ENCODE peak calls at places on chromosomes 4 and X, in ten cellular contexts. T is BE2C, X is neural progenitor cell, D is retinal pigment epithelial cell, Y is heart right ventricle, K is brain microvascular endothelial cell, G is OCI-LY7, P is heart left ventricle, J is fibroblast of pulmonary artery, F is GM06990. H is an unnamed sample.

GRCh38 chr4:3634281-3635089 is 102.3 kb upstream of the LRPAP1 start:
- DNase-seq in T (no peak), X (no peak), D (no peak), Y (no peak), K (no peak), G (no peak), P (peak; percentile 23), J (no peak), F (no peak), H (no peak)

GRCh38 chrX:38095971-38096529 is 89.7 kb downstream of the SYTL5 start:
- DNase-seq in T (no peak), X (no peak), D (no peak), Y (no peak), K (peak; percentile 5), G (no peak), P (no peak), J (peak; percentile 31), F (no peak), H (no peak)

GRCh38 chrX:19577181-19577810 is 62.0 kb upstream of the MAP3K15 start:
- DNase-seq in T (no peak), X (no peak), D (no peak), Y (no peak), K (no peak), G (no peak), P (no peak), J (no peak), F (no peak), H (no peak)

GRCh38 chr4:142913461-142914030 is 67.4 kb upstream of the INPP4B start:
- DNase-seq in T (no peak), X (no peak), D (no peak), Y (no peak), K (no peak), G (no peak), P (no peak), J (no peak), F (no peak), H (no peak)

GRCh38 chrX:12890467-12890866 is 16.0 kb upstream of the TLR8 start:
- DNase-seq in T (no peak), X (no peak), D (no peak), Y (no peak), K (no peak), G (peak; percentile 58), P (no peak), J (peak; percentile 39), F (peak; percentile 66), H (no peak)

GRCh38 chrX:16113978-16114554 is 9.3 kb upstream of the GRPR start:
- DNase-seq in T (no peak), X (no peak), D (no peak), Y (no peak), K (no peak), G (peak; percentile 42), P (no peak), J (no peak), F (peak; percentile 30), H (peak; percentile 6)

GRCh38 chrX:149495573-149496071 is 9.5 kb downstream of the IDS start:
- DNase-seq in T (no peak), X (no peak), D (no peak), Y (no peak), K (peak; percentile 77), G (no peak), P (peak; percentile 50), J (peak; percentile 51), F (no peak), H (no peak)

GRCh38 chr4:143186634-143187033 is 1.9 kb downstream of the USP38 start:
- DNase-seq in T (no peak), X (peak; percentile 6), D (no peak), Y (no peak), K (no peak), G (peak; percentile 47), P (no peak), J (peak; percentile 12), F (no peak), H (peak; percentile 13)

GRCh38 chr4:123116412-123116811 is 194.0 kb upstream of the NUDT6 start:
- DNase-seq in T (no peak), X (no peak), D (no peak), Y (no peak), K (no peak), G (no peak), P (no peak), J (peak; percentile 55), F (no peak), H (no peak)

GRCh38 chrX:130836447-130836846 is 66.6 kb downstream of the ENOX2 start:
- DNase-seq in T (no peak), X (no peak), D (no peak), Y (no peak), K (peak; percentile 14), G (peak; percentile 41), P (no peak), J (peak; percentile 15), F (no peak), H (peak; percentile 13)

GRCh38 chrX:140439455-140439854 is 65.4 kb downstream of the SOX3 start:
- DNase-seq in T (no peak), X (peak; percentile 92), D (no peak), Y (peak; percentile 12), K (no peak), G (no peak), P (peak; percentile 34), J (no peak), F (no peak), H (peak; percentile 28)

GRCh38 chr4:54005475-54005874 is 58.9 kb downstream of the CHIC2 start:
- DNase-seq in T (no peak), X (no peak), D (no peak), Y (no peak), K (no peak), G (no peak), P (no peak), J (peak; percentile 47), F (no peak), H (peak; percentile 63)

GRCh38 chr4:25919676-25920075 is 5.7 kb downstream of the SMIM20 start:
- DNase-seq in T (no peak), X (no peak), D (no peak), Y (no peak), K (no peak), G (no peak), P (no peak), J (no peak), F (no peak), H (no peak)

GRCh38 chrX:110006826-110007375 is 4.0 kb downstream of the TMEM164 start:
- DNase-seq in T (no peak), X (no peak), D (no peak), Y (no peak), K (no peak), G (no peak), P (no peak), J (peak; percentile 26), F (no peak), H (peak; percentile 26)

GRCh38 chrX:9816094-9816700 is 30.0 kb downstream of the SHROOM2 start:
- DNase-seq in T (no peak), X (no peak), D (no peak), Y (no peak), K (peak; percentile 45), G (no peak), P (no peak), J (no peak), F (no peak), H (no peak)

GRCh38 chrX:153642655-153643430 is 4.2 kb upstream of the DUSP9 start:
- DNase-seq in T (no peak), X (no peak), D (no peak), Y (no peak), K (no peak), G (no peak), P (peak; percentile 17), J (no peak), F (no peak), H (no peak)

GRCh38 chr4:7358100-7358735 is 76.5 kb downstream of the PSAPL1 start:
- DNase-seq in T (no peak), X (no peak), D (peak; percentile 94), Y (peak; percentile 43), K (peak; percentile 84), G (no peak), P (peak; percentile 80), J (peak; percentile 68), F (no peak), H (no peak)

GRCh38 chr4:3201718-3202702 is 46.9 kb upstream of the MSANTD1 start:
- DNase-seq in T (no peak), X (no peak), D (peak; percentile 9), Y (no peak), K (peak; percentile 84), G (peak; percentile 61), P (no peak), J (no peak), F (peak; percentile 33), H (no peak)

DNA sequence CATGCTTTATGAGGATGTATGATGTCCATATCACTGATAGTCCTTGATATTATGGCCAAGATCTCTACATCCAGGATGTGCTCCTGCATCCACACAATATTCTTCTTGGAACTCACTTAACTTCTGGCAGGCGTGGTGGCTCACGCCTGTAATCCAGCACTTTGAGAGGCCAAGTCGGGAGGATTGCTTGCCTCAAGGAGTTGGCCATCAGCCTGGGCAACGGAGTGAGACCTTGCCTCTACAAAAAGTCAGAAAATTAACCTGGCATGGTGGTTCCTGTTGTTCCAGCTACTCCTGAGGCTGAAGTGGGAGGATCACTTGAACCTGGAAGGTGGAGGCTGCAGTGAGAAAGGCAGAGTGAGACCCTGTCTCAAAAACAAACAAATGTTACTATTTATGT is 2.3 kb upstream of the HNRNPD start:
- DNase-seq in T (no peak), X (no peak), D (no peak), Y (no peak), K (no peak), G (no peak), P (no peak), J (no peak), F (no peak), H (no peak)
- H3K4me3 ChIP-seq in T (peak overlapping the region; percentile 95), X (peak overlapping the region; percentile 95), D (no peak overlapping the region), Y (no peak overlapping the region), K (no peak overlapping the region), G (peak overlapping the region; percentile 99), P (no peak overlapping the region), J (peak overlapping the region; percentile 98), F (no peak overlapping the region), H (no peak overlapping the region)

GRCh38 chr4:1192493-1193205 is 20.3 kb upstream of the SPON2 start:
- DNase-seq in T (no peak), X (peak; percentile 28), D (no peak), Y (peak; percentile 41), K (no peak), G (no peak), P (peak; percentile 54), J (no peak), F (peak; percentile 3), H (no peak)
- H3K4me3 ChIP-seq in T (no peak overlapping the region), X (no peak overlapping the region), D (no peak overlapping the region), Y (peak overlapping the region; percentile 2), K (no peak overlapping the region), G (no peak overlapping the region), P (no peak overlapping the region), J (no peak overlapping the region), F (no peak overlapping the region), H (no peak overlapping the region)

GRCh38 chrX:74922922-74923321 is 2.3 kb downstream of the NEXMIF start:
- DNase-seq in T (no peak), X (no peak), D (no peak), Y (no peak), K (no peak), G (peak; percentile 9), P (no peak), J (no peak), F (peak; percentile 59), H (no peak)
- H3K4me3 ChIP-seq in T (no peak overlapping the region), X (no peak overlapping the region), D (no peak overlapping the region), Y (no peak overlapping the region), K (no peak overlapping the region), G (no peak overlapping the region), P (no peak overlapping the region), J (no peak overlapping the region), F (peak overlapping the region; percentile 63), H (no peak overlapping the region)

DNA sequence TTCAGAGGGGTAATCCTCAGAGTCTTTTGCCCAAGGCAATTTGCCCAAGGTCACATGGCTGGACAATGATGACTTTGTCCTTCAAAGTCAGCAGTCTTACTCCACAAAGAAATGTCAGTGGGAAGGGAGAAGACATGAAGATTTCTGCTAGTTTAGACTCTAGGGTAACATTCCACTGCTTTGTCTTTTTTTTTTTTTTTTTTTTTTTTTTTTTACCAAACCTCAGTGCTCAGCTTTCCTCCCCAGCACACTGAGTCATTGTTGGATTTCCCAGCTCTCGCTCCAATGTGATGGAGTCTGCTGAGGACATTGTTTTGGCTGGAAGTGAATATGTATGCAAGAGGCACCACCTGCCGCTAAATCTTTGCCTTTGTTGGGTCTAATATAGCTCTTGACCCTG is 7.2 kb upstream of the C1QTNF7 start:
- DNase-seq in T (no peak), X (no peak), D (peak; percentile 47), Y (no peak), K (peak; percentile 77), G (no peak), P (no peak), J (peak; percentile 81), F (no peak), H (no peak)
- H3K4me3 ChIP-seq in T (no peak overlapping the region), X (no peak overlapping the region), D (no peak overlapping the region), Y (no peak overlapping the region), K (no peak overlapping the region), G (no peak overlapping the region), P (no peak overlapping the region), J (no peak overlapping the region), F (no peak overlapping the region), H (no peak overlapping the region)

H was measured in cardiac muscle cell.